ENCODE peak calls at places on chromosomes 13 and 19, in four cellular contexts. P is fibroblast of lung, X is H9, S is IMR-90. J is an unnamed sample. For H3K9me3, the result is how much of the 10 kb centered on the place peaks cover.

GRCh38 chr19:50838239-50838638 is 4.9 kb upstream of the KLK15 start:
- DNase-seq in P (no peak), X (no peak), S (no peak), J (no peak)

GRCh38 chr13:46184277-46184699 is 2.3 kb upstream of the LCP1 start:
- DNase-seq in P (no peak), X (peak), S (no peak), J (no peak)

GRCh38 chr19:7718668-7719067 is 13.2 kb downstream of the CLEC4G start:
- DNase-seq in P (no peak), X (no peak), S (no peak), J (no peak)

GRCh38 chr13:49265822-49266221 is 18.1 kb downstream of the CDADC1 start:
- DNase-seq in P (peak), X (no peak), S (peak), J (peak)

GRCh38 chr13:99992376-99992775 is 10.8 kb downstream of the ZIC2 start:
- DNase-seq in P (no peak), X (no peak), S (no peak), J (no peak)

GRCh38 chr13:66210677-66211076 is 1019.5 kb downstream of the PCDH9 start:
- DNase-seq in P (peak), X (no peak), S (peak), J (peak)

GRCh38 chr19:34556500-34556899 is 74.9 kb downstream of the WTIP start:
- DNase-seq in P (no peak), X (peak), S (no peak), J (peak)

GRCh38 chr19:5968431-5969373 is 9.2 kb downstream of the RANBP3 start:
- DNase-seq in P (peak), X (peak), S (no peak), J (no peak)

GRCh38 chr13:80871481-80871880 is 530.6 kb upstream of the SPRY2 start:
- DNase-seq in P (peak), X (no peak), S (no peak), J (peak)

GRCh38 chr19:45768644-45769053 is 403 bp downstream of the SIX5 start:
- DNase-seq in P (peak), X (no peak), S (peak), J (peak)

GRCh38 chr13:28837111-28837510 is 17.0 kb downstream of the MTUS2 start:
- DNase-seq in P (no peak), X (no peak), S (no peak), J (no peak)
- H3K9ac ChIP-seq in P (no peak), X (no peak), S (no peak), J (no peak)

DNA sequence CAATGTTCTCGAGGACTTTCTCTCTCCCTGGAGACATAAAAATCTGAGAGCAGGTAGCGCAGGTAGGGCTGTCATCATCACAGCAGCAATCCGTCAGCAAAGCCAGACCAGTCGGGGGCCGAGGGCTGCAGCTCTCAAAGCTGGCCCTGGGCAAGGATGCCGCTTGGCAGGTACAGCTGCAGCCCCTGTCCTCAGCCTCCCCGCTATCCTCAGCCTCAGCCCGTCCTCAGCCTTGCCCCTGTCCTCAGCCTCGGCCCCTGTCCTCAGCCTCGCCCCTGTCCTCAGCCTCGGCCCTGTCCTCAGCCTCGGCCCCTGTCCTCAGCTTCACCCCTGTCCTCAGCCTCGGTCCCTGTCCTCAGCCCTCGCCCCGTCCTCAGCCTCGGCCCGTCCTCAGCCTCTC is 10.9 kb downstream of the C13orf46 start:
- DNase-seq in P (no peak), X (no peak), S (no peak), J (no peak)
- H3K9me3 ChIP-seq in P (under half), X (under half), S (under half), J (under half)

DNA sequence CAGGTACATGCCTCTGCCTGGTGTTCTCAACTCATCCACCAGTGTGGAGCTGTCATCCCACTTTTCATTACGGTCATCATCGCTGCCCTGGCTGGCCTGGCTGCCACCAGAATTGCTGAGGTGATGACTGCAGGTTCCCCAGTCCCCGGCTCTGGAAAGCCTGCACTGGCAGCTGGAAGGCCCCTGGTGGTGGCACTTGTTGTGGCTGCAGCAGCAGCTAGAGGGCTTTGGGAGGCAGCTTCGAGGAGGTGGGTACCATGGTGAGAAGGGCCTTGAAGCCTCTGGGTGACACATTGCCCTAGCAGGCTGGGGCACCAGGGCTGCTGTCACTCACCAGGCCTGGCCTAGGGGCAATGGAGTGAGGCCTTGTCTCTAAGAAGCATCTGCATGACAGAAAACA is 25.3 kb upstream of the ZNF14 start:
- DNase-seq in P (no peak), X (peak), S (no peak), J (no peak)
- H3K9ac ChIP-seq in P (no peak), X (no peak), S (no peak), J (no peak)

GRCh38 chr19:56740478-56740877 is 68.9 kb upstream of the ZNF835 start:
- DNase-seq in P (no peak), X (no peak), S (no peak), J (no peak)
- H3K9me3 ChIP-seq in P (under half), X (half or more), S (under half), J (under half)

GRCh38 chr13:79811170-79811569 is 330.2 kb downstream of the NDFIP2 start:
- DNase-seq in P (no peak), X (no peak), S (no peak), J (no peak)
- H3K9ac ChIP-seq in P (no peak), X (no peak), S (no peak), J (no peak)

GRCh38 chr19:9672893-9673292 is 2.0 kb downstream of the ZNF562 start:
- DNase-seq in P (no peak), X (no peak), S (no peak), J (no peak)

GRCh38 chr19:9673912-9674668 is 810 bp downstream of the ZNF562 start:
- DNase-seq in P (peak), X (no peak), S (peak), J (no peak)

GRCh38 chr19:9671654-9672053 is 3.2 kb downstream of the ZNF562 start:
- DNase-seq in P (no peak), X (no peak), S (no peak), J (no peak)

DNA sequence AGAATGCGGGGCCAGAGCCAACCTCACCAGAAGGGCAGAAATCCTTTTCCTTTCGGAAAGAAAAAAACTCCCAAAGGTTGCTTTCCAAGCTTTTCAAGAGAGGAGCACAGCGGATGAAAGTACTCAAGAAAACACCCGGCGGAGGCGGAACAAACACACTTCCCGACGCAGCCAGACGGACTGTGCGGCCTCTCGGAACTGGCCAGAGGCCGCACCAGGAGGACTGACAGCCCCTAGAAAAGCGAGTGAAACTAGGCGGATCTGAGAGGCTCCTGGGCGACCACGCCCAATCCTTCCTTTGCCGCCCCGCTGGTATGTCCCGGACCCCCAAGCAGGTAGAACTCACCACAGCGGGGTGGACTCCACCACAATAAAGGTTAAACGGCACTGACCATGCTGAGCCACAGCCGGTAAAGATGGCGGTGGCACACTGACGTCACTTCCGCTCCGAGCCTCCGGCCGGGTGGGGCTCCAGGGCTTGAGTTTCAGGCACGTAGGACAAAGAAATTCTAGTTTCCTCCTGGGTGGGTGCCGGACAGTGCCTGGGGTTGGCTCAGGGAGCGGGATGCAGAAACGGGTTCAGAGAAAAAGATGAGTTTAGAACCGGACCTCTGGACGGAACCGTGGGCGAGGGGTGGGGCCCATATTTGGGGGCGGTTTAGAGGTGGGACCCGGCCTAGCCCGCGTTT is at the start of gene ZNF562:
- DNase-seq in P (peak), X (peak), S (peak), J (peak)
- H3K9me3 ChIP-seq in P (under half), X (under half), S (under half), J (under half)

GRCh38 chr19:47723573-47723923 is 10.3 kb downstream of the EHD2 start:
- DNase-seq in P (peak), X (no peak), S (peak), J (peak)

GRCh38 chr19:47719047-47719885 is 6.0 kb downstream of the EHD2 start:
- DNase-seq in P (peak), X (no peak), S (peak), J (peak)

GRCh38 chr19:47716270-47716937 is 3.2 kb downstream of the EHD2 start:
- DNase-seq in P (no peak), X (no peak), S (no peak), J (no peak)

GRCh38 chr19:47725759-47726401 is 12.7 kb downstream of the EHD2 start:
- DNase-seq in P (no peak), X (no peak), S (no peak), J (no peak)

GRCh38 chr19:47720669-47721068 is 7.4 kb downstream of the EHD2 start:
- DNase-seq in P (no peak), X (no peak), S (no peak), J (no peak)
- H3K9ac ChIP-seq in P (no peak), X (no peak), S (peak), J (peak)

GRCh38 chr19:20840371-20840770 is 64.3 kb downstream of the ZNF66 start:
- DNase-seq in P (no peak), X (no peak), S (no peak), J (no peak)
- H3K9me3 ChIP-seq in P (under half), X (under half), S (under half), J (under half)

DNA sequence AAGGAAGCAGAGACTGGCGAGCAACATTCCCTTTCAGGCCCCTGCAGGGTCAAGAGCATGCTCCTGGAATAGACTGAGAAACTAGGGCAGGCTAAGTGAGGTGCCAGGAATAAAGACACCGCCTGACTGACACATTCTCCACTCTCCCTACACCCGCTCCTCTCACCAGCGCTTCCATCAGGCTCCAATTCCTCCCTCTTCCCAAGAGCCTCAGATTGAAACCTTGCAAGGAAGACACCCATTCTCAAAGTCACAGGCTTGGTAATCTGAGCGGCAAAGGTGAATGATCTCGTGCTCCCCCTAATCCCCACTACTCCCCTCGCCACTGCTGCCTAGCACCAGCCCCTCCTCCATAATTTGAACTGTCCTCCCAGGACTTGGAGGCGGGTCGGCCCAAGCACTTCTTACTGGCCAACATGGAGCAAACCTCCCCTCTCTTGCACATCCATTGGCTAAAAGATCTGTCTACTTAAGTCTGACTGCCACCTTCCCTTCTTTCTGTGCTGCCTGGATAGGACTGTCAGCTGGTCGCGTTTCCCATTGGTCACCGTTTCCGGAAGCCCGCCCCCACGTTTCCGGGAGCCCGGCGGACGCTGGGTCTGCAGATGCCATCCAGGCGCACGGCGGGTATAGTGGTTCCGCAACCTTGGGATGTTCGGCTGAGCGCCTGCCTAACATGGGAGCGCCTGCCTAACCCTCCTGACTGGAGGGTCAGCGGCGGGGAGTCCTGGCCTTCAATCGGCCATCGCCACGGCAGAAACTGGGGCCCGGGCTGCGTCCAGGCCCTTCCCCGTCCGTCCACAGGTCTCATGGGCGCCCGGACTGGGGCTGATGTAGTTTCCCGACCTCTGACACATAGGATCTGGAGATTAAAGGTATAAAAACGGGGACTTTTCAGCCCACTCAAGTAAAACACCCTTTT is 33.6 kb downstream of the ZNF383 start:
- DNase-seq in P (peak), X (no peak), S (peak), J (peak)
- H3K9ac ChIP-seq in P (peak), X (no peak), S (peak), J (peak)

DNA sequence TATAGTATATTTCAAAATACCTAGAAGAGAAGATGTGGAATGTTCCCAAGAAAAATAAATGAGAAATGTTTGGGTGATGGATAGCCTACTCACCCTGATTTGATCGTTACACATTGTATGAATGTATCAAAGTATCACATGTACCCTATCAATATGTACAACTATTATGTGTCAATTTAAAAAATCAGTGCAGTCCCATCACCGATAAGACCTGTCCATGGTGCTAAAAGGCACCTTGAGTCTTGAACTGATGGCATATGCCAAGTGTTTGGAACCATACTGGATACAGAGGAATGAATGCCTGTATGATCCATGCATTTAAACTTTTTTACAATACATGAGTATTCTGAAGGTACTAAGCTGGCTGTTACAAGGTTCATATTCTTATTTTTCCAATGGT is 50.2 kb upstream of the ZNF835 start:
- DNase-seq in P (no peak), X (no peak), S (no peak), J (no peak)
- H3K9me3 ChIP-seq in P (under half), X (half or more), S (under half), J (under half)